ENCODE peak calls at places on chromosomes 6 and 20, in six cellular contexts. W is activated gamma-delta T cell treated with Interleukin-2 at 50 U/mL for 16 hours; Q is stimulated activated CD8-positive, alpha-beta memory T cell treated with anti-CD3 and anti-CD28 coated beads, Interleukin-7, amount 100 ng/mL, for 1 hour; R is Caco-2; C is NCI-H774; F is SJSA1. U is an unnamed sample.

GRCh38 chr6:125944434-125944816 is 12.1 kb upstream of the HINT3 start:
- DNase-seq in W (no peak), Q (no peak), R (peak; percentile 46), C (peak; percentile 59), F (peak; percentile 42), U (no peak)

GRCh38 chr6:20893415-20893814 is 359.2 kb downstream of the CDKAL1 start:
- DNase-seq in W (no peak), Q (no peak), R (no peak), C (no peak), F (no peak), U (no peak)

GRCh38 chr6:113674075-113674474 is 183.1 kb upstream of the MARCKS start:
- DNase-seq in W (no peak), Q (no peak), R (no peak), C (peak; percentile 72), F (no peak), U (no peak)

GRCh38 chr6:114312931-114313330 is 29.9 kb downstream of the HS3ST5 start:
- DNase-seq in W (no peak), Q (no peak), R (no peak), C (no peak), F (no peak), U (no peak)

GRCh38 chr6:168292911-168293310 is 26.7 kb downstream of the DACT2 start:
- DNase-seq in W (no peak), Q (no peak), R (no peak), C (peak; percentile 91), F (no peak), U (no peak)

GRCh38 chr20:8148501-8148900 is 16.4 kb downstream of the PLCB1 start:
- DNase-seq in W (no peak), Q (no peak), R (no peak), C (no peak), F (no peak), U (no peak)

GRCh38 chr6:157240059-157240959 is 83.0 kb downstream of the TMEM242 start:
- DNase-seq in W (no peak), Q (no peak), R (peak; percentile 55), C (peak; percentile 68), F (no peak), U (no peak)

GRCh38 chr6:162258647-162259046 is 468.9 kb downstream of the PRKN start:
- DNase-seq in W (no peak), Q (no peak), R (no peak), C (no peak), F (no peak), U (no peak)

GRCh38 chr6:4124361-4124760 is 11.0 kb downstream of the ECI2 start:
- DNase-seq in W (no peak), Q (no peak), R (no peak), C (no peak), F (no peak), U (no peak)

GRCh38 chr6:27591660-27592059 is 118.8 kb upstream of the ZNF184 start:
- DNase-seq in W (no peak), Q (no peak), R (peak; percentile 53), C (peak; percentile 7), F (peak; percentile 14), U (no peak)

GRCh38 chr20:49478266-49478665 is 4.2 kb downstream of the KCNB1 start:
- DNase-seq in W (no peak), Q (no peak), R (no peak), C (no peak), F (no peak), U (no peak)

GRCh38 chr20:17471606-17472187 is 59.5 kb downstream of the BFSP1 start:
- DNase-seq in W (no peak), Q (no peak), R (no peak), C (no peak), F (no peak), U (no peak)

GRCh38 chr20:58723628-58723984 is 31.0 kb downstream of the NPEPL1 start:
- DNase-seq in W (no peak), Q (no peak), R (peak; percentile 38), C (no peak), F (no peak), U (no peak)

GRCh38 chr6:152563182-152563581 is 74.0 kb downstream of the SYNE1 start:
- DNase-seq in W (no peak), Q (no peak), R (no peak), C (no peak), F (no peak), U (no peak)

GRCh38 chr6:1832844-1833787 is 223.4 kb downstream of the FOXC1 start:
- DNase-seq in W (no peak), Q (no peak), R (no peak), C (no peak), F (peak; percentile 61), U (no peak)

GRCh38 chr20:11850901-11851300 is 66.8 kb upstream of the BTBD3 start:
- DNase-seq in W (no peak), Q (no peak), R (no peak), C (no peak), F (peak; percentile 25), U (no peak)

GRCh38 chr20:32362924-32363364 is 4.8 kb downstream of the ASXL1 start:
- DNase-seq in W (no peak), Q (no peak), R (no peak), C (no peak), F (no peak), U (no peak)

GRCh38 chr20:59515013-59515905 is 89.1 kb upstream of the PHACTR3 start:
- DNase-seq in W (no peak), Q (no peak), R (peak; percentile 93), C (peak; percentile 46), F (peak; percentile 32), U (no peak)

GRCh38 chr20:48606841-48607543 is 220.8 kb downstream of the PREX1 start:
- DNase-seq in W (no peak), Q (no peak), R (peak; percentile 54), C (no peak), F (no peak), U (peak; percentile 40)

GRCh38 chr20:1734269-1734858 is 76.8 kb upstream of the SIRPG start:
- DNase-seq in W (peak; percentile 35), Q (no peak), R (no peak), C (no peak), F (no peak), U (no peak)

GRCh38 chr6:38715016-38715809 is at the start of gene DNAH8:
- DNase-seq in W (no peak), Q (no peak), R (no peak), C (no peak), F (no peak), U (no peak)

GRCh38 chr20:17568972-17569471 is 853 bp upstream of the DSTN start:
- DNase-seq in W (no peak), Q (no peak), R (peak; percentile 98), C (peak; percentile 49), F (peak; percentile 99), U (no peak)

GRCh38 chr6:111642463-111643158 is 36.9 kb upstream of the TRAF3IP2 start:
- DNase-seq in W (no peak), Q (no peak), R (no peak), C (no peak), F (peak; percentile 53), U (no peak)

GRCh38 chr6:117206951-117207687 is 58.2 kb upstream of the VGLL2 start:
- DNase-seq in W (no peak), Q (no peak), R (peak; percentile 31), C (no peak), F (peak; percentile 77), U (no peak)

GRCh38 chr6:13334953-13335352 is 6.6 kb upstream of the TBC1D7 start:
- DNase-seq in W (no peak), Q (no peak), R (no peak), C (no peak), F (peak; percentile 19), U (no peak)